ENCODE peak calls at places on chromosome 4, in six cellular contexts. One of them, this sample, is unnamed.

GRCh38 chr4:40881096-40881495 is 131.3 kb downstream of the NSUN7 start:
- DNase-seq in stomach: no peak
- DNase-seq in breast epithelium: no peak
- DNase-seq in GM12892: no peak
- DNase-seq in sigmoid colon: no peak
- DNase-seq in transverse colon: no peak
- DNase-seq in this sample: no peak

GRCh38 chr4:40515398-40516293 is 114.0 kb downstream of the RBM47 start:
- DNase-seq in stomach: peak; percentile 72
- DNase-seq in breast epithelium: no peak
- DNase-seq in GM12892: peak; percentile 50
- DNase-seq in sigmoid colon: no peak
- DNase-seq in transverse colon: peak; percentile 86
- DNase-seq in this sample: peak; percentile 54

GRCh38 chr4:40728341-40728740 is 21.4 kb upstream of the NSUN7 start:
- DNase-seq in stomach: no peak
- DNase-seq in breast epithelium: no peak
- DNase-seq in GM12892: no peak
- DNase-seq in sigmoid colon: no peak
- DNase-seq in transverse colon: no peak
- DNase-seq in this sample: no peak

GRCh38 chr4:26122690-26123089 is 198.1 kb upstream of the RBPJ start:
- DNase-seq in stomach: no peak
- DNase-seq in breast epithelium: no peak
- DNase-seq in GM12892: no peak
- DNase-seq in sigmoid colon: no peak
- DNase-seq in transverse colon: no peak
- DNase-seq in this sample: no peak

GRCh38 chr4:18882468-18882867 is 860.9 kb upstream of the LCORL start:
- DNase-seq in stomach: no peak
- DNase-seq in breast epithelium: no peak
- DNase-seq in GM12892: no peak
- DNase-seq in sigmoid colon: no peak
- DNase-seq in transverse colon: no peak
- DNase-seq in this sample: no peak

GRCh38 chr4:152972821-152973613 is 36.9 kb downstream of the FHDC1 start:
- DNase-seq in stomach: no peak
- DNase-seq in breast epithelium: no peak
- DNase-seq in GM12892: no peak
- DNase-seq in sigmoid colon: no peak
- DNase-seq in transverse colon: no peak
- DNase-seq in this sample: no peak

GRCh38 chr4:7960017-7960789 is 20.5 kb upstream of the AFAP1 start:
- DNase-seq in stomach: no peak
- DNase-seq in breast epithelium: no peak
- DNase-seq in GM12892: no peak
- DNase-seq in sigmoid colon: peak; percentile 81
- DNase-seq in transverse colon: no peak
- DNase-seq in this sample: no peak

GRCh38 chr4:157220026-157220881 is at the start of gene GRIA2:
- DNase-seq in stomach: peak; percentile 62
- DNase-seq in breast epithelium: peak; percentile 70
- DNase-seq in GM12892: no peak
- DNase-seq in sigmoid colon: no peak
- DNase-seq in transverse colon: no peak
- DNase-seq in this sample: no peak

GRCh38 chr4:1727117-1728031 is 6.1 kb downstream of the TACC3 start:
- DNase-seq in stomach: peak; percentile 67
- DNase-seq in breast epithelium: no peak
- DNase-seq in GM12892: no peak
- DNase-seq in sigmoid colon: no peak
- DNase-seq in transverse colon: peak; percentile 54
- DNase-seq in this sample: no peak

GRCh38 chr4:89254847-89255246 is 52.8 kb downstream of the GPRIN3 start:
- DNase-seq in stomach: peak; percentile 40
- DNase-seq in breast epithelium: no peak
- DNase-seq in GM12892: peak; percentile 5
- DNase-seq in sigmoid colon: no peak
- DNase-seq in transverse colon: peak; percentile 40
- DNase-seq in this sample: peak; percentile 16

GRCh38 chr4:129364747-129365452 is 268.9 kb downstream of the C4orf33 start:
- DNase-seq in stomach: no peak
- DNase-seq in breast epithelium: no peak
- DNase-seq in GM12892: no peak
- DNase-seq in sigmoid colon: no peak
- DNase-seq in transverse colon: no peak
- DNase-seq in this sample: no peak

GRCh38 chr4:153464068-153464467 is 2.1 kb upstream of the TMEM131L start:
- DNase-seq in stomach: no peak
- DNase-seq in breast epithelium: no peak
- DNase-seq in GM12892: no peak
- DNase-seq in sigmoid colon: no peak
- DNase-seq in transverse colon: no peak
- DNase-seq in this sample: no peak

GRCh38 chr4:25619601-25620000 is 36.0 kb upstream of the SLC34A2 start:
- DNase-seq in stomach: no peak
- DNase-seq in breast epithelium: no peak
- DNase-seq in GM12892: no peak
- DNase-seq in sigmoid colon: no peak
- DNase-seq in transverse colon: no peak
- DNase-seq in this sample: no peak

GRCh38 chr4:60378010-60378409 is 822.1 kb upstream of the ADGRL3 start:
- DNase-seq in stomach: no peak
- DNase-seq in breast epithelium: no peak
- DNase-seq in GM12892: no peak
- DNase-seq in sigmoid colon: no peak
- DNase-seq in transverse colon: no peak
- DNase-seq in this sample: no peak

GRCh38 chr4:185640809-185641675 is 105.7 kb upstream of the PDLIM3 start:
- DNase-seq in stomach: no peak
- DNase-seq in breast epithelium: no peak
- DNase-seq in GM12892: no peak
- DNase-seq in sigmoid colon: no peak
- DNase-seq in transverse colon: no peak
- DNase-seq in this sample: no peak

GRCh38 chr4:108954880-108955279 is 192.0 kb upstream of the ETNPPL start:
- DNase-seq in stomach: no peak
- DNase-seq in breast epithelium: no peak
- DNase-seq in GM12892: no peak
- DNase-seq in sigmoid colon: no peak
- DNase-seq in transverse colon: no peak
- DNase-seq in this sample: no peak

GRCh38 chr4:28730304-28730703 is 1869.7 kb downstream of the STIM2 start:
- DNase-seq in stomach: no peak
- DNase-seq in breast epithelium: no peak
- DNase-seq in GM12892: no peak
- DNase-seq in sigmoid colon: no peak
- DNase-seq in transverse colon: no peak
- DNase-seq in this sample: no peak

GRCh38 chr4:53651142-53651720 is 59.9 kb upstream of the LNX1 start:
- DNase-seq in stomach: peak; percentile 84
- DNase-seq in breast epithelium: no peak
- DNase-seq in GM12892: no peak
- DNase-seq in sigmoid colon: no peak
- DNase-seq in transverse colon: peak; percentile 80
- DNase-seq in this sample: no peak

GRCh38 chr4:169059294-169060201 is 49.5 kb upstream of the CBR4 start:
- DNase-seq in stomach: no peak
- DNase-seq in breast epithelium: no peak
- DNase-seq in GM12892: no peak
- DNase-seq in sigmoid colon: no peak
- DNase-seq in transverse colon: no peak
- DNase-seq in this sample: no peak

GRCh38 chr4:99821918-99822503 is 5.4 kb downstream of the DAPP1 start:
- DNase-seq in stomach: no peak
- DNase-seq in breast epithelium: no peak
- DNase-seq in GM12892: no peak
- DNase-seq in sigmoid colon: no peak
- DNase-seq in transverse colon: no peak
- DNase-seq in this sample: no peak

GRCh38 chr4:146257511-146257910 is 43.2 kb downstream of the REELD1 start:
- DNase-seq in stomach: no peak
- DNase-seq in breast epithelium: no peak
- DNase-seq in GM12892: no peak
- DNase-seq in sigmoid colon: no peak
- DNase-seq in transverse colon: no peak
- DNase-seq in this sample: no peak

GRCh38 chr4:134345249-134345648 is 143.7 kb upstream of the PABPC4L start:
- DNase-seq in stomach: no peak
- DNase-seq in breast epithelium: no peak
- DNase-seq in GM12892: no peak
- DNase-seq in sigmoid colon: no peak
- DNase-seq in transverse colon: no peak
- DNase-seq in this sample: no peak

GRCh38 chr4:105815701-105816100 is 79.6 kb upstream of the NPNT start:
- DNase-seq in stomach: no peak
- DNase-seq in breast epithelium: no peak
- DNase-seq in GM12892: no peak
- DNase-seq in sigmoid colon: no peak
- DNase-seq in transverse colon: no peak
- DNase-seq in this sample: no peak

GRCh38 chr4:73922766-73923630 is 53.8 kb downstream of the CXCL1 start:
- DNase-seq in stomach: no peak
- DNase-seq in breast epithelium: no peak
- DNase-seq in GM12892: no peak
- DNase-seq in sigmoid colon: no peak
- DNase-seq in transverse colon: no peak
- DNase-seq in this sample: no peak

GRCh38 chr4:8495803-8496202 is 55.2 kb downstream of the TRMT44 start:
- DNase-seq in stomach: no peak
- DNase-seq in breast epithelium: no peak
- DNase-seq in GM12892: no peak
- DNase-seq in sigmoid colon: no peak
- DNase-seq in transverse colon: no peak
- DNase-seq in this sample: no peak

GRCh38 chr4:151176711-151177110 is 77.3 kb downstream of the RPS3A start:
- DNase-seq in stomach: no peak
- DNase-seq in breast epithelium: no peak
- DNase-seq in GM12892: no peak
- DNase-seq in sigmoid colon: no peak
- DNase-seq in transverse colon: no peak
- DNase-seq in this sample: no peak
- TF ChIP-seq POLR2AphosphoS5 in stomach: no peak
- TF ChIP-seq POLR2AphosphoS5 in breast epithelium: no peak
- TF ChIP-seq POLR2AphosphoS5 in GM12892: no peak
- TF ChIP-seq POLR2AphosphoS5 in sigmoid colon: no peak
- TF ChIP-seq POLR2AphosphoS5 in transverse colon: no peak
- TF ChIP-seq POLR2AphosphoS5 in this sample: no peak

DNA sequence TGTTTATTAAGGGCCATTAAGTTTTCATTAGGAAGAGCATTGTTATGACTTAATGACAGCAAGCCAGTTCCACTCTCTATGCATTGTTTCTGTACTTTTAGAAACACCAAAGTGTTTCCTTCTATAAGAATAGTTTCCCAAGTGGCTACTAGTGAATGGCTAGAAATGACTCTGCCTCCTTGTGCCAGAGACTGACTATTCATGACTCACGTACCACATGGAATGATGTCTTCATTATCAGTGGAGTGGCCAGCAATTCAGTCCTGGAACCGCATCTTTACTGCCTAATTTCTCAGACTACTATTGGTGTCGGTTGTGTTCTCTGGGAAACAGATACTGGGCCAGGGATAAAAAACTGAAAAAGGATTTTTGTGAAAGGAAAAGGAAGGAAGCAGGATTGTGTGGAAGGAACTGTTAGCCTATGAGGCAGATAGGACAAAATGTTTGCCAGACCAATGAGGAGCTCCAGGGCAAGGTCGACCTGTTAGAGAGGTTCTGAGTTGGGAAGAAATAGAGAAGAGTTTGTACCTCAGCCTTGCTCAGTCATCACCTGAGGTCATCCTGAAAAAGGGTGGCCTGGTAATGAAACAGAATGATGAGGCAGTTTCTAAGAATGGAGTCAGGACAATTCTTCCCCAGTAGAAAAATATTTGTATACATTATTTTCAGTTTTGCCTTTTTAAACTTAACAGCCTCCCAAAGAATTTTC is 218.6 kb downstream of the SPCS3 start:
- DNase-seq in stomach: no peak
- DNase-seq in breast epithelium: no peak
- DNase-seq in GM12892: no peak
- DNase-seq in sigmoid colon: no peak
- DNase-seq in transverse colon: no peak
- DNase-seq in this sample: no peak
- TF ChIP-seq POLR2A in stomach: no peak
- TF ChIP-seq POLR2A in breast epithelium: no peak
- TF ChIP-seq POLR2A in GM12892: no peak
- TF ChIP-seq POLR2A in sigmoid colon: no peak
- TF ChIP-seq POLR2A in transverse colon: no peak
- TF ChIP-seq POLR2A in this sample: no peak

DNA sequence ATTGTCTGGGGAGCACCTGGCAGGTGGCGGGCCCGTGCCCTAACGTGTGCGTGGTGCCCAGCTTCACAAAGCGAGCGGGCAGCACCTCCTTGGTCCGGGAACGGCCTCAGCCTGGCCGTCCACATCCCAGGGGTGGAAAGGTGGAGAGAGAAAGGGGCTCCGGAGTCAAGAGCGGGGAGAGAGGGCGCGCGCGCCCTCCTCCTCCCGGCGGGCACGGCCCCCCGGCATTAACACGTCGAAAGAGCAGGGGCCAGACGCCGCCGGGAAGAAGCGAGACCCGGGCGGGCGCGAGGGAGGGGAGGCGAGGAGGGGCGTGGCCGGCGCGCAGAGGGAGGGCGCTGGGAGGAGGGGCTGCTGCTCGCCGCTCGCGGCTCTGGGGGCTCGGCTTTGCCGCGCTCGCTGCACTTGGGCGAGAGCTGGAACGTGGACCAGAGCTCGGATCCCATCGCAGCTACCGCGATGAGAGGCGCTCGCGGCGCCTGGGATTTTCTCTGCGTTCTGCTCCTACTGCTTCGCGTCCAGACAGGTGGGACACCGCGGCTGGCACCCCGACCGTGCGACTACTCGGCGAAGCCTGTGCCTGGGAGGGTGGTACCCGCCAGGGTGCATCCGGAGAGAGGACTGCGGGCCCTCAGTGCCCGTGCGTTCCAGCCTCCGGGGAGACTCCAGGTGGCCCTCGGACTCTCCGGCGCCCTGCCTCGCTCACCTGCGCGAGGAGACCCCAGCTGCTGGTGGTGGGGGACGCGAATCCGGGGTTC is at the start of gene KIT:
- DNase-seq in stomach: peak; percentile 57
- DNase-seq in breast epithelium: no peak
- DNase-seq in GM12892: peak; percentile 19
- DNase-seq in sigmoid colon: peak; percentile 71
- DNase-seq in transverse colon: peak; percentile 33
- DNase-seq in this sample: peak; percentile 21
- TF ChIP-seq POLR2AphosphoS5 in stomach: peak; percentile 50
- TF ChIP-seq POLR2AphosphoS5 in breast epithelium: no peak
- TF ChIP-seq POLR2AphosphoS5 in GM12892: no peak
- TF ChIP-seq POLR2AphosphoS5 in sigmoid colon: peak; percentile 25
- TF ChIP-seq POLR2AphosphoS5 in transverse colon: no peak
- TF ChIP-seq POLR2AphosphoS5 in this sample: no peak

GRCh38 chr4:77819409-77819835 is 254 bp upstream of the CNOT6L start:
- DNase-seq in stomach: no peak
- DNase-seq in breast epithelium: no peak
- DNase-seq in GM12892: peak; percentile 28
- DNase-seq in sigmoid colon: no peak
- DNase-seq in transverse colon: no peak
- DNase-seq in this sample: peak; percentile 18
- TF ChIP-seq POLR2A in stomach: no peak
- TF ChIP-seq POLR2A in breast epithelium: no peak
- TF ChIP-seq POLR2A in GM12892: no peak
- TF ChIP-seq POLR2A in sigmoid colon: no peak
- TF ChIP-seq POLR2A in transverse colon: no peak
- TF ChIP-seq POLR2A in this sample: no peak

GRCh38 chr4:3073158-3074077 is 920 bp downstream of the HTT-AS start:
- DNase-seq in stomach: no peak
- DNase-seq in breast epithelium: no peak
- DNase-seq in GM12892: no peak
- DNase-seq in sigmoid colon: peak; percentile 74
- DNase-seq in transverse colon: no peak
- DNase-seq in this sample: no peak
- TF ChIP-seq POLR2AphosphoS5 in stomach: peak; percentile 30
- TF ChIP-seq POLR2AphosphoS5 in breast epithelium: no peak
- TF ChIP-seq POLR2AphosphoS5 in GM12892: no peak
- TF ChIP-seq POLR2AphosphoS5 in sigmoid colon: peak; percentile 53
- TF ChIP-seq POLR2AphosphoS5 in transverse colon: no peak
- TF ChIP-seq POLR2AphosphoS5 in this sample: no peak